ENCODE peak calls at places on chromosomes 4 and X, in eight cellular contexts. N is neural progenitor cell, B is ascending aorta, I is hepatocyte, R is neuronal stem cell, O is ovary, E is Peyer's patch, Q is astrocyte. J is an unnamed sample. For H3K4me1, the result is how much of the 10 kb centered on the place peaks cover.

GRCh38 chr4:152516156-152516555 is 19.7 kb downstream of the FBXW7 start:
- DNase-seq in E (no peak), B (no peak), O (no peak), N (peak), R (no peak), I (no peak), Q (peak), J (no peak)

GRCh38 chr4:95798727-95799126 is 41.2 kb upstream of the PDHA2 start:
- DNase-seq in R (no peak), O (no peak), I (no peak), E (no peak), Q (no peak), N (no peak), B (no peak), J (no peak)

GRCh38 chr4:120144634-120145033 is 78.0 kb upstream of the MAD2L1 start:
- DNase-seq in E (no peak), B (no peak), N (no peak), R (no peak), I (no peak), O (no peak), Q (no peak), J (no peak)

GRCh38 chrX:7996414-7996813 is 69.2 kb upstream of the PNPLA4 start:
- DNase-seq in R (peak), Q (peak), E (no peak), B (no peak), N (peak), O (no peak), I (peak), J (peak)

GRCh38 chrX:88425739-88426138 is 321.3 kb upstream of the CPXCR1 start:
- DNase-seq in I (peak), R (no peak), O (no peak), N (no peak), Q (no peak), E (no peak), B (no peak), J (peak)

GRCh38 chr4:4284827-4285618 is 4.9 kb downstream of the LYAR start:
- DNase-seq in R (no peak), O (peak), Q (peak), I (peak), N (no peak), E (peak), B (no peak), J (peak)

GRCh38 chrX:147884958-147885357 is 26.8 kb upstream of the FMR1 start:
- DNase-seq in E (no peak), I (peak), R (no peak), Q (no peak), N (no peak), B (no peak), O (peak), J (no peak)

GRCh38 chrX:55867254-55867653 is 149.7 kb downstream of the RRAGB start:
- DNase-seq in I (peak), O (no peak), Q (peak), N (no peak), R (no peak), B (no peak), E (no peak), J (peak)

GRCh38 chr4:10506077-10506476 is 48.9 kb upstream of the ZNF518B start:
- DNase-seq in Q (no peak), I (no peak), N (no peak), E (no peak), R (no peak), O (no peak), B (no peak), J (no peak)

GRCh38 chrX:19344207-19344534 is 444 bp downstream of the PDHA1 start:
- DNase-seq in R (no peak), E (no peak), B (no peak), Q (no peak), O (no peak), N (no peak), I (no peak), J (no peak)

GRCh38 chr4:90580271-90580825 is 453.2 kb downstream of the CCSER1 start:
- DNase-seq in R (no peak), E (no peak), Q (no peak), B (no peak), I (no peak), O (no peak), N (peak), J (peak)

GRCh38 chrX:32530802-32531403 is 680.4 kb downstream of the DMD start:
- DNase-seq in N (peak), Q (peak), E (no peak), R (peak), B (no peak), O (peak), I (peak), J (peak)

GRCh38 chr4:128668566-128668965 is 140.9 kb upstream of the JADE1 start:
- DNase-seq in Q (no peak), B (no peak), R (no peak), O (no peak), I (no peak), N (no peak), E (no peak), J (no peak)

GRCh38 chr4:26141916-26142638 is 178.7 kb upstream of the RBPJ start:
- DNase-seq in O (no peak), Q (no peak), B (peak), E (peak), N (no peak), I (peak), R (no peak), J (peak)

GRCh38 chrX:86149089-86149488 is 838 bp downstream of the DACH2 start:
- DNase-seq in B (no peak), O (no peak), E (no peak), N (peak), I (no peak), R (no peak), Q (no peak), J (no peak)

GRCh38 chrX:86148024-86148511 is at the start of gene DACH2:
- DNase-seq in O (peak), B (peak), I (peak), Q (peak), N (peak), R (peak), E (peak), J (peak)

GRCh38 chrX:86154586-86154985 is 6.3 kb downstream of the DACH2 start:
- DNase-seq in I (no peak), N (no peak), O (no peak), Q (no peak), R (no peak), E (no peak), B (no peak), J (no peak)

GRCh38 chrX:86146102-86146501 is 2.1 kb upstream of the DACH2 start:
- DNase-seq in N (no peak), B (no peak), E (no peak), I (no peak), O (no peak), Q (no peak), R (no peak), J (no peak)

DNA sequence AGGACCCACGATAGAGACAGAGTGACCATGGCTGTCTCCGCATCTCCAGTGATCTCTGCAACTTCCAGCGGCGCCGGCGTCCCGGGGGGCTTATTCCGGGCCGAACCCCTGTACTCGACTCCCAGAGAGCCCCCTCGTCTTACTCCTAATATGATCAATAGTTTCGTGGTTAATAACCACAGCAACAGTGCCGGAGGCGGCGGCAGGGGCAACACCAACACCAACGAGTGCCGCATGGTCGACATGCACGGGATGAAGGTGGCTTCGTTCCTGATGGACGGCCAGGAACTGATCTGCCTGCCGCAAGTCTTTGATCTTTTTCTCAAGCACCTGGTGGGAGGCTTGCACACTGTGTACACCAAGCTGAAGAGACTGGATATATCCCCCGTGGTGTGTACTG is 343 bp downstream of the DACH2 start:
- DNase-seq in E (no peak), B (no peak), N (peak), R (no peak), I (peak), Q (no peak), O (no peak), J (no peak)
- H3K4me3 ChIP-seq in E (peak), B (peak), N (peak), R (peak), I (peak), Q (peak), O (peak), J (peak)

DNA sequence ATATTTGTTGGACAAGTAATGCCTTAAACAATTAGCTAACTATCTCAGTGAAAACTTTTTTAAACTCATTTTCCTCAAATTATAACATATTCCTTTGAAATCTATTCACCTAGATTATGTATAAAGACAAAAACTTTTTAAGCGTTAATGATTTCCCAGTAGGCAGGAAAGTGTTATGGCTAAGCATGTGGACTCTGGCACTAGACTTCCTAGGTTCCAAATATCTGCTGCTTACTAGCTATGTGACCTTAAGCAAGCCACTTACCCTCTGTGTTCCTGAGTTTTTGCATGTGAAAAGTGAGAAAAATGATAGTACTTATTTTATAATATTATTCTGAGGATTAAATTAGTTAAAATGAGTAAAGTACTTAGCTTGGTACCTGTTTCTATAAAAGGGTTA is 301.8 kb downstream of the STPG2 start:
- DNase-seq in O (no peak), R (no peak), I (no peak), N (no peak), B (no peak), E (no peak), Q (no peak), J (no peak)
- H3K4me1 ChIP-seq in O (under half), R (under half), I (under half), N (under half), B (under half), E (under half), Q (under half), J (under half)

GRCh38 chr4:87865288-87865687 is 32.5 kb downstream of the MEPE start:
- DNase-seq in Q (peak), B (no peak), I (no peak), R (no peak), O (no peak), E (no peak), N (no peak), J (no peak)
- H3K27ac ChIP-seq in Q (peak), B (no peak), I (peak), R (no peak), O (no peak), E (no peak), N (no peak), J (no peak)

DNA sequence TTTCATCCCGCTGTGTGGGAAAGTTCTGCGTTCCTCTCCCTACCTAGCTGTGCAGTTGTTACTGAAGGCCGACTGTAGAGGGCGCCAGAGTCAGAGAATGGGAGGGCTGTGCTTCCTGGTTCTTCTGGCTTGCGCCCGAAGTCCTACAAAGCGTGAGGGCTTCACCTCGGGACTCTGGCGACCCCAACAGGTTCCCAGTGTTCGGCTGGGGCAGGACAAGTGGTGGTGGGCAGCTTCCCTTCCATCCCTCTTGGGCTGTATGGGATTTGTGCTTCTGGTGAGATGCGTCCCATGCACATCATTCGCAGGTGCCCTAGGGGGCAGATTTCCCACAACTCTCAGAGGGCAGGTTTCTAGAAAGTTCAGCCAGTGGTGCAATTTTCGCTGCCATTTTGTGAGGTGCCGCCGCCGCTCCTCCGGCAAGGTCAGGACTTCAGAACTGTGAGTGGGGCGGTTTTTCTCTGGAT is 27.3 kb downstream of the CT45A3 start:
- DNase-seq in E (no peak), B (no peak), I (no peak), Q (no peak), R (no peak), N (peak), O (no peak), J (peak)
- H3K4me3 ChIP-seq in E (no peak), B (no peak), I (no peak), Q (no peak), R (no peak), N (no peak), O (no peak), J (no peak)

DNA sequence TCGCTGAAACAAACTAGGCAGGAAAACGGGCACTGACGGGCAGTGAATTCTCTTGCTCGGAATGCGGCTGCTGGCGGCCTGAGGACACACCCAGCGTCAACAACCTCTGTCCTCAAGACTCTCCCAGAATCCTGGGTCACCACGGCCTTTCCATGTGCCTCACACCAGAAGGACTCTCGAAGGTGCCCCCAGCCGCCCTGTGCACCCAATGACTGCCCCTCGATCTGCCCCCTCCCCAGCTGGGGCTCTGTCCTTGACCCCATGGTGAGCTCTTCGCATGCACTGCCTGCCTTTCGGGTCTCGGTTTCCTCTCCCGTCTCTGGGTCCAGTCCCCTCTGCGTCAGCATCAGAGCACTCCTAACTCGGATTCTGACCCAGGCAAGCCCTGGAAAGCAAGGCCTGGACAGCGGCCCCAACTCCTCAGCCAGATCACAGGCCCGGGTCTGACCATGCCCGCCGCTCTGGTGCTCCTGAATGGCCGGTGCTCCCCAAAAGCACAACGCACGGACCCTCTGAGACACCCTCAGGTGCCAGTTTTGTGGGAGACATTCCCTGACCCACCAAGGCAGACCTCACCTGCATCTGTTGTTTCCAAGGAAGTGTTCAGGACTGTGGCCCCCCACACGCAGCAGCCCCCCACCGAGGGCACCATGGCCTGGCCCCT is 56.0 kb downstream of the ACOX3 start:
- DNase-seq in E (no peak), R (no peak), N (no peak), I (no peak), Q (no peak), B (no peak), O (no peak), J (no peak)
- H3K4me1 ChIP-seq in E (under half), R (under half), N (under half), I (under half), Q (under half), B (under half), O (under half), J (under half)

DNA sequence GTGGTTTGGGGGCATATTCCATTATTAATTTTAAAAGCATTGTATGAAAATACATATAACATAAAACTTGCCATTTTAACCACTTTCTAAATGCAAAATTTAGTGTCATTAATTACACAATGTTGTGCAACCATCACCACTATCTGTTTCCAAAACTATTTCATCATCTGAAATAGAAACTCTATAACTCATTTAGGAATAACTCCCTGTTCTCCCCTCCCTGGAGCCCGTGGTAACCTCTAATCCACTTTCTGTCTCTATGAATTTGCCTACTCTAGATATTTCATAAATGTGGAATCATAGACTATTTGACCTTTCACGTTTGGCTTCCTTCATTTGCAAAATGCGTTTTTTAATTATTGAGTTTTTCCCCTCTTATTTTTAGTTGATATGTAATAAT is 101.4 kb upstream of the GPC4 start:
- DNase-seq in O (peak), B (no peak), R (no peak), Q (no peak), E (no peak), N (no peak), I (no peak), J (no peak)
- H3K27ac ChIP-seq in O (no peak), B (no peak), R (no peak), Q (no peak), E (no peak), N (no peak), I (no peak), J (no peak)

J was measured in SJCRH30.